ENCODE peak calls at places on chromosomes 3 and 15, in four cellular contexts. L is cardiac muscle cell, Z is ovary, C is GM23338. G is an unnamed sample.

GRCh38 chr15:100484419-100484818 is 44.3 kb downstream of the CERS3 start:
- DNase-seq in L (no peak), Z (no peak), C (no peak), G (no peak)

GRCh38 chr3:84836961-84837360 is 121.8 kb upstream of the CADM2 start:
- DNase-seq in L (peak), Z (no peak), C (peak), G (no peak)

GRCh38 chr3:174640932-174641331 is 218.2 kb upstream of the NAALADL2 start:
- DNase-seq in L (no peak), Z (no peak), C (no peak), G (no peak)

GRCh38 chr3:56751056-56751455 is 50.7 kb downstream of the ARHGEF3 start:
- DNase-seq in L (no peak), C (no peak), Z (no peak), G (no peak)

GRCh38 chr3:33716227-33716626 is 1.8 kb downstream of the CLASP2 start:
- DNase-seq in Z (no peak), C (no peak), L (no peak), G (no peak)

GRCh38 chr3:179558742-179559364 is 3.9 kb upstream of the ACTL6A start:
- DNase-seq in Z (no peak), L (peak), C (peak), G (no peak)

GRCh38 chr15:74964794-74965193 is 8.2 kb upstream of the RPP25 start:
- DNase-seq in Z (no peak), C (no peak), L (no peak), G (no peak)

GRCh38 chr3:16182612-16183011 is 8.1 kb downstream of the GALNT15 start:
- DNase-seq in L (no peak), C (no peak), Z (no peak), G (no peak)

GRCh38 chr3:166837535-166837934 is 542.6 kb downstream of the ZBBX start:
- DNase-seq in C (peak), L (peak), Z (no peak), G (no peak)

GRCh38 chr15:31268108-31268501 is 58.5 kb upstream of the KLF13 start:
- DNase-seq in L (no peak), C (no peak), Z (no peak), G (no peak)

GRCh38 chr3:4395448-4395847 is 71.6 kb downstream of the SUMF1 start:
- DNase-seq in L (no peak), C (no peak), Z (no peak), G (no peak)

GRCh38 chr3:58092516-58092915 is 84.3 kb downstream of the FLNB start:
- DNase-seq in L (no peak), Z (no peak), C (no peak), G (no peak)

GRCh38 chr3:42763023-42763422 is 10.0 kb downstream of the CCDC13 start:
- DNase-seq in Z (no peak), C (no peak), L (no peak), G (no peak)

GRCh38 chr15:68208136-68208535 is 3.0 kb upstream of the CALML4 start:
- DNase-seq in C (no peak), L (no peak), Z (no peak), G (no peak)

GRCh38 chr3:160941885-160942494 is 163.2 kb downstream of the B3GALNT1 start:
- DNase-seq in L (peak), Z (peak), C (peak), G (no peak)

GRCh38 chr3:47622648-47623047 is 44.0 kb upstream of the CSPG5 start:
- DNase-seq in Z (no peak), L (no peak), C (no peak), G (no peak)

GRCh38 chr3:9156604-9157003 is 92.8 kb downstream of the SRGAP3 start:
- DNase-seq in Z (no peak), L (no peak), C (no peak), G (no peak)

GRCh38 chr15:77493324-77493907 is 72.7 kb downstream of the HMG20A start:
- DNase-seq in Z (no peak), L (no peak), C (no peak), G (no peak)

GRCh38 chr3:146142757-146143156 is 18.2 kb downstream of the PLOD2 start:
- DNase-seq in L (peak), Z (no peak), C (peak), G (no peak)

GRCh38 chr15:51907136-51907862 is 64.3 kb downstream of the LEO1 start:
- DNase-seq in Z (no peak), C (peak), L (no peak), G (no peak)

GRCh38 chr15:87268675-87269074 is 987.9 kb downstream of the NTRK3 start:
- DNase-seq in L (no peak), Z (no peak), C (no peak), G (no peak)

GRCh38 chr15:80162059-80162554 is 9.3 kb downstream of the FAH start:
- DNase-seq in L (no peak), C (no peak), Z (peak), G (no peak)

GRCh38 chr3:9022305-9022985 is 59.2 kb upstream of the RAD18 start:
- DNase-seq in Z (no peak), L (no peak), C (peak), G (no peak)

GRCh38 chr15:90483640-90484039 is 46.1 kb upstream of the CRTC3 start:
- DNase-seq in C (no peak), L (no peak), Z (no peak), G (no peak)

GRCh38 chr3:139937674-139938279 is 2.8 kb downstream of the CLSTN2 start:
- DNase-seq in C (peak), Z (peak), L (peak), G (no peak)

GRCh38 chr3:160870327-160870726 is 114.3 kb downstream of the PPM1L start:
- DNase-seq in C (peak), Z (no peak), L (peak), G (no peak)

GRCh38 chr15:52407374-52407773 is 111.8 kb upstream of the MYO5C start:
- DNase-seq in L (no peak), Z (no peak), C (no peak), G (no peak)

GRCh38 chr3:196991581-196992460 is 23.2 kb upstream of the PIGZ start:
- DNase-seq in C (no peak), L (no peak), Z (no peak), G (no peak)

GRCh38 chr3:48507256-48508061 is 3.5 kb upstream of the SHISA5 start:
- DNase-seq in L (peak), C (peak), Z (no peak), G (peak)

GRCh38 chr3:11570789-11571495 is 72.8 kb downstream of the VGLL4 start:
- DNase-seq in L (no peak), C (no peak), Z (no peak), G (no peak)

GRCh38 chr3:52323526-52324295 is 7.6 kb downstream of the DNAH1 start:
- DNase-seq in L (peak), Z (no peak), C (no peak), G (no peak)

GRCh38 chr3:122284486-122284885 is 40.6 kb upstream of the CSTA start:
- DNase-seq in L (no peak), Z (no peak), C (no peak), G (no peak)

GRCh38 chr3:81859524-81859923 is 98.1 kb upstream of the GBE1 start:
- DNase-seq in L (no peak), Z (no peak), C (no peak), G (no peak)

GRCh38 chr15:71679223-71680078 is 130.9 kb upstream of the NR2E3 start:
- DNase-seq in C (peak), Z (no peak), L (no peak), G (no peak)

GRCh38 chr15:47196057-47196456 is 521.2 kb upstream of the SEMA6D start:
- DNase-seq in L (peak), C (peak), Z (peak), G (no peak)

DNA sequence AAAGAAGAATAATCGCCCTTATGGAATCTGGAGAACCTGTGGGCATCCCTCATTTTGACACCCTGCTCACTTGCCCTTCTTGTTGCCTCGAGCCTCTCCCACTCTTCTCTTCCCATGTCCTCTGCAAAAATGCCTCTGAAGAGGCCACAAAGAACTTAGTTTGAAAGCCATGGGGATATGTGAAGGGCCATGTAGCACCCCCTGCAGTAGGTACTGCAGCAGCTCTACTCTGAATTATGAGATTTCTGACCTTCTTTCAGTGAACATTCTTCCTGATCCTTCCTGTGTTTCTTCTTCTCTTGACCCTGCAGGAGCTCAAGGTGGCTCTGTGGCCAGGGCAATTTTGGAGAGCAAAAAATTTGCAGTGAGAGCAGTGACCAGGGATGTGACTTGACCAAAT is 30.4 kb upstream of the TRA2B start:
- DNase-seq in L (no peak), Z (no peak), C (no peak), G (no peak)
- TF ChIP-seq CTCF in L (no peak), Z (no peak), C (peak), G (no peak)

GRCh38 chr3:19688767-19689166 is 245.2 kb downstream of the EFHB start:
- DNase-seq in C (peak), Z (no peak), L (no peak), G (no peak)
- TF ChIP-seq CTCF in C (peak), Z (no peak), L (no peak), G (no peak)

GRCh38 chr3:171374661-171375285 is 85.4 kb downstream of the TNIK start:
- DNase-seq in C (no peak), L (no peak), Z (no peak), G (no peak)

GRCh38 chr3:171375704-171376103 is 84.5 kb downstream of the TNIK start:
- DNase-seq in C (no peak), Z (no peak), L (no peak), G (no peak)

GRCh38 chr3:171374260-171374659 is 85.9 kb downstream of the TNIK start:
- DNase-seq in Z (no peak), L (peak), C (no peak), G (no peak)

GRCh38 chr3:171377859-171378258 is 82.3 kb downstream of the TNIK start:
- DNase-seq in L (no peak), Z (no peak), C (no peak), G (no peak)

DNA sequence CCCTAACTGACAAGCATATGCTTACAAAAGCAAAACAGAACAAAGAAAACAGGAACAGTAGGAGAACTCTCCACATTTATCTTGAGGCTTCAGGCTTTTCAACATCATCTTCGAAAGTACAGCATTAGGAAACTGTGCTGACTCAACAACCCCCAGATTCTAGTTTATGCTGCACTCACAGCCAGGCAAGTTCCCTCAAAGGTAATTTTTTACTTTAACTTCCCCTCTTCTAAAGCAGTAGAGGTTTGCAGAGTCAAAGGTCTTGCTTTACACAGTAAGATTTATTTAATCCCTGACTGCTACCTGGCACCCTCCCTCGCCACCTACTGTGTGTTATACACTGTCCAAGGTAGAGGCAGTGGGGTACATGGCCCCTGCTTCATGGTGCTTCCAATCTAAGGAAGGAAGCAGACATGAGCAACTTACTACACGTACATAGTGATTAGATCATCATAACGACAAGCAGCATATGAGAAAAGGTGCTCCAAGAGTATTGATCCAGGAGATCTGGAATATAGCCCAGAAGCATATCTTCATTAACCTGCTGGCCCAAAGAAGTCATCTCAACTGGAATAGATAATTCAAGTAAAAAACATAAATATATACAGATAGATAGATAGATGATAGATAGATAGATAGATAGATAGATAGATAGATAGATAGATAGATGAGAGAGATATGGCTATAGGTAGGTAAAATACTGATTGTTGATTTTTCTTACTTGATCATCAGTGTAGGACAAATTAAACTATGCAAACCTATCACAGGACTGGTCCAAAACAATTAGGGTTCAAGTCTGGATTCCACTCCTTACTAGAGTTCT is 83.9 kb downstream of the TNIK start:
- DNase-seq in C (no peak), Z (no peak), L (no peak), G (no peak)
- TF ChIP-seq CTCF in C (no peak), Z (no peak), L (no peak), G (no peak)

GRCh38 chr3:49841806-49842205 is 14.6 kb downstream of the TRAIP start:
- DNase-seq in Z (no peak), L (no peak), C (no peak), G (no peak)

GRCh38 chr3:49840371-49840770 is 16.0 kb downstream of the TRAIP start:
- DNase-seq in L (no peak), Z (no peak), C (no peak), G (no peak)

GRCh38 chr3:49842843-49843242 is 13.5 kb downstream of the TRAIP start:
- DNase-seq in Z (no peak), C (no peak), L (no peak), G (no peak)

GRCh38 chr3:49839193-49839809 is 17.1 kb downstream of the TRAIP start:
- DNase-seq in L (peak), C (peak), Z (peak), G (peak)

GRCh38 chr3:49841126-49841525 is 15.2 kb downstream of the TRAIP start:
- DNase-seq in L (peak), Z (no peak), C (peak), G (no peak)
- TF ChIP-seq CTCF in L (peak), Z (no peak), C (peak), G (no peak)

G was measured in activated B cell treated with CpG ODN at 0.5 μM for 24 hours.